ENCODE peak calls at places on chromosomes 12 and 14, in five cellular contexts. Z is K562, U is HepG2, R is GM12878, V is SK-N-SH. W is an unnamed sample.

GRCh38 chr12:15526033-15526432 is 203.7 kb downstream of the PTPRO start:
- DNase-seq in R (peak; percentile 45), U (no peak), Z (no peak), V (no peak), W (no peak)

GRCh38 chr12:165862-166368 is 48.0 kb downstream of the SLC6A12 start:
- DNase-seq in Z (no peak), V (no peak), R (no peak), U (no peak), W (no peak)

GRCh38 chr12:108282676-108283075 is 56.4 kb downstream of the CMKLR1 start:
- DNase-seq in Z (no peak), V (no peak), U (no peak), R (no peak), W (no peak)

GRCh38 chr12:47105914-47106674 is 26.3 kb upstream of the AMIGO2 start:
- DNase-seq in U (no peak), R (no peak), V (no peak), Z (no peak), W (peak; percentile 66)

GRCh38 chr14:63663428-63664142 is 21.9 kb upstream of the WDR89 start:
- DNase-seq in V (no peak), R (no peak), Z (no peak), U (peak; percentile 23), W (no peak)

GRCh38 chr14:48792376-48793024 is 793.7 kb downstream of the RPS29 start:
- DNase-seq in V (no peak), U (peak; percentile 22), R (no peak), Z (no peak), W (peak; percentile 46)

GRCh38 chr14:93089501-93090269 is 26.0 kb downstream of the ITPK1 start:
- DNase-seq in U (no peak), Z (no peak), V (no peak), R (no peak), W (no peak)

GRCh38 chr14:35406811-35407630 is 2.5 kb upstream of the NFKBIA start:
- DNase-seq in U (peak; percentile 87), R (no peak), V (peak; percentile 54), Z (peak; percentile 55), W (peak; percentile 76)

GRCh38 chr14:90499908-90500664 is 103.3 kb downstream of the CALM1 start:
- DNase-seq in V (peak; percentile 5), U (no peak), Z (no peak), R (no peak), W (no peak)

GRCh38 chr14:101623685-101624444 is 62.6 kb downstream of the DIO3 start:
- DNase-seq in R (no peak), V (peak; percentile 35), U (no peak), Z (no peak), W (peak; percentile 42)

DNA sequence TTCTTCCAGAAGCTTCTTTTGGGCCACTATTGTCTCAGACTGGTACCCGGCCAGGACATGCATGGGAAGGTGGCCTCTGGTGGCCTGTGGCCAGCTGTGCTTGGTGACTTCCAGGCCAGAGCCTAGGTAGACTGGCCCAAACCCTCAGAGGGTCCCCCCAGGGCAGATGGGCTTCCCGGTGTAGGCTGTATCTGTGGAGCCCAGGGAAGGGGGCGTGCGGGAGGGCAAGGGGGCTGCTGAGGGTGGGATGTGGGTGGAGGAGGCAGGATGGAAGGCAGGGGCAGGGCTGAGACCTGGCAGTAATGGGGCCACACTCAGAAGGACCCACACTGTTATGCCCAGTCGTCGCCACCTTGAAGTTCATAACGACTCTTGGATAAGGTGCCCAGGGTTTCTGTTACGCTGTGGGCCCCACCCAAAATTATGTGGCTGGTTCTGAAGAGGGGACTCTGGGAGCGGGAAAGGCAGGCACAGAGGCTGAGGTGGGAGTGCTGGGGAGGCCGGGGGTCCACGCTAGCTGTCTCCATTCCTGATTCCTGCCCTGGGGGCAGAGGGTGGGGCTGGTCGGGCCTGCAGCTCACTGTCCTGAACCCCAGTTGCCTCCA is 52.1 kb downstream of the KIF26A start:
- DNase-seq in R (no peak), U (no peak), Z (no peak), V (no peak), W (no peak)
- TF ChIP-seq JUND in R (no peak), U (no peak), Z (no peak), V (no peak), W (no peak)

GRCh38 chr12:122893208-122894151 is 2.4 kb downstream of the VPS37B start:
- DNase-seq in R (no peak), U (no peak), V (no peak), Z (no peak), W (no peak)

GRCh38 chr12:122894173-122895121 is 1.5 kb downstream of the VPS37B start:
- DNase-seq in R (no peak), U (no peak), Z (no peak), V (no peak), W (no peak)

GRCh38 chr12:122895757-122896636 is at the start of gene VPS37B:
- DNase-seq in R (no peak), V (peak; percentile 99), U (peak; percentile 33), Z (peak; percentile 99), W (peak; percentile 82)

GRCh38 chr12:122895290-122895689 is 634 bp downstream of the VPS37B start:
- DNase-seq in U (no peak), Z (no peak), R (no peak), V (peak; percentile 38), W (no peak)

DNA sequence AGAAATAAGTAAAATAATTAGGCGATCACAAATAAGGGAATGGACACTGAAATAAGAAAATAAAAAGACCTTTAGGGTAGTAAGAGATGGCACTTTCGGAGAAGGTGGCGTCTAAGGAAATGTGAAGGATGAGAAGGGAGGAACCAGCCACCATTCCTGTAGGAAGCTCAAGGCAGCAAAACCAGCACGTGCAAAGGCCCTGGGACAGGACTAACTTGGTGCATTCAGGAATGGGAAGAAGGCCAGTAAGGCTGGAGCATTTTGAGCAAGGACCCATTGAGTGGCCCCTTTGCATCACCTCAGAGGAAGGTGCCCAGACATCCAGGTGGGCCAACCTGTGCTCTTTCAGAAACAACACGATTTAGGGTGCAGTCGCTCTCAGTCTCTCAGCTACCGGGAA is 738 bp upstream of the VPS37B start:
- DNase-seq in Z (no peak), R (no peak), U (no peak), V (no peak), W (no peak)
- TF ChIP-seq JUND in Z (no peak), R (no peak), U (no peak), V (no peak), W (no peak)

GRCh38 chr12:132275110-132275531 is 54.3 kb downstream of the GALNT9 start:
- DNase-seq in Z (peak; percentile 63), V (peak; percentile 77), U (peak; percentile 16), R (no peak), W (peak; percentile 93)
- TF ChIP-seq JUND in Z (no peak), V (no peak), U (no peak), R (no peak), W (no peak)

GRCh38 chr12:58481811-58482210 is 438.5 kb downstream of the LRIG3 start:
- DNase-seq in R (no peak), U (no peak), V (no peak), Z (no peak), W (no peak)

GRCh38 chr12:58491296-58491695 is 429.0 kb downstream of the LRIG3 start:
- DNase-seq in U (no peak), R (no peak), Z (no peak), V (no peak), W (no peak)

GRCh38 chr12:58489394-58489793 is 430.9 kb downstream of the LRIG3 start:
- DNase-seq in V (no peak), Z (no peak), R (no peak), U (no peak), W (no peak)

GRCh38 chr12:58487280-58488141 is 432.8 kb downstream of the LRIG3 start:
- DNase-seq in V (no peak), R (no peak), U (no peak), Z (no peak), W (no peak)
- TF ChIP-seq JUND in V (no peak), R (no peak), U (no peak), Z (no peak), W (no peak)

GRCh38 chr12:33708935-33709334 is 269.3 kb upstream of the SYT10 start:
- DNase-seq in V (no peak), U (no peak), Z (no peak), R (no peak), W (no peak)
- TF ChIP-seq JUND in V (no peak), U (no peak), Z (no peak), R (no peak), W (no peak)

GRCh38 chr12:57107456-57107855 is 3.7 kb downstream of the STAT6 start:
- DNase-seq in Z (peak; percentile 25), V (no peak), R (no peak), U (no peak), W (no peak)

GRCh38 chr12:57112492-57113294 is 1.5 kb upstream of the STAT6 start:
- DNase-seq in Z (no peak), R (no peak), U (no peak), V (no peak), W (no peak)

GRCh38 chr12:57109207-57110160 is 1.7 kb downstream of the STAT6 start:
- DNase-seq in U (no peak), V (peak; percentile 3), R (no peak), Z (peak; percentile 3), W (no peak)

GRCh38 chr12:57111046-57111698 is at the start of gene STAT6:
- DNase-seq in V (no peak), R (no peak), Z (peak; percentile 66), U (peak; percentile 71), W (peak; percentile 67)

DNA sequence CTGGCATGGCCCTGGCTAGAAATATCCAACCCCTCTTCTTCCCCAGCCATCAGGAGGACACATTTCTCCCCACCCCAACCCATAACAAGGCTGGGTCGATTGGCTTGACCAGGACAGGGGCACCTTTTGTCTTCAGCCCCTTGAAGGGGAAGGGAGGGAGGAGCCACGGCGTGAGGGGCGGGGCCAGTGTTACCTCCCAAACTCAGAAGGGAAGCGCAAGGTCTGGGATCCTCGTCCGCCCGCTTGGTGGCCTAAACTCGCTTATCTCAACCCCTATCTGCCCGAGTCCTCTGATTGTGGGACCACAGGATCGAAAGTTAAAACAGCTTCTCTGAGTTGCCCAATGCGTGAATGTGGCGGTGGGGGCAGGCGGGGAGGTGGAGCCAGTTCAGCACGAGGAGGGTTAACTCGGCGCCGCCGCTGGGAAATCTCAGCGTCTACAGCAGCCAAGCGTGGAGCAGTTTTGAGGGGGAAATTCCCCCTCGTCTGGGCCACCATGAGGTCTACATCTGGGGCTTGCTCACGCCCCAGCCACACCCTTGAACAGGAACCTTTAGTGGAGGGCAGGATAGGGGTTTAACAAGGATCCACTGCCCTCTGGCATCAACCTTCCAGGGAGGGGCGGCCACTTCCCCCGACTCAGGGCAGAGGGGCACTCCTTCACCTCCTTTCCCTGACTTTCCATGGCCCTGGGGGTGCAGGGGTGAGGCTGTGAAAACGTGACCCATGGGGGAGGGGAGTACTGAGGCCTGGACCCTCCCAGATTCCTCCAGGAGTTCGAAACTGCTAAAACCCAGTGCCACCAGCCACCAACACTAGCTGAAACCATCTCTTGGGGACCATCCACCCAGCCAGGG is 745 bp downstream of the STAT6 start:
- DNase-seq in U (peak; percentile 77), V (peak; percentile 15), Z (peak; percentile 78), R (no peak), W (no peak)
- TF ChIP-seq JUND in U (no peak), V (no peak), Z (peak; percentile 36), R (no peak), W (no peak)

GRCh38 chr14:77682158-77682553 is 25.7 kb downstream of the ALKBH1 start:
- DNase-seq in R (no peak), Z (no peak), V (no peak), U (peak; percentile 27), W (peak; percentile 22)
- TF ChIP-seq JUND in R (no peak), Z (no peak), V (no peak), U (no peak), W (no peak)

GRCh38 chr12:130953783-130954543 is at the start of gene ADGRD1:
- DNase-seq in Z (no peak), R (no peak), U (no peak), V (no peak), W (peak; percentile 35)
- TF ChIP-seq JUND in Z (peak; percentile 40), R (no peak), U (no peak), V (no peak), W (no peak)

GRCh38 chr12:124861492-124861891 is 2.2 kb downstream of the SCARB1 start:
- DNase-seq in U (no peak), Z (peak; percentile 56), R (peak; percentile 39), V (no peak), W (peak; percentile 83)
- TF ChIP-seq JUND in U (no peak), Z (no peak), R (no peak), V (no peak), W (no peak)